ENCODE peak calls at places on chromosomes 13 and 19, in eight cellular contexts. F is cardiac muscle cell, I is heart right ventricle, X is right lobe of liver, W is fibroblast of lung, L is aorta, E is tibial nerve, J is ascending aorta. G is an unnamed sample. For H3K4me1, the result is how much of the 10 kb centered on the place peaks cover.

GRCh38 chr19:35756373-35757230 is at the start of gene HSPB6:
- DNase-seq in E (peak), W (peak), X (peak), J (peak), I (peak), L (peak), F (peak), G (no peak)

GRCh38 chr19:13172335-13173128 is 22.3 kb downstream of the IER2 start:
- DNase-seq in F (peak), E (peak), X (peak), W (peak), I (peak), L (peak), J (peak), G (peak)

GRCh38 chr19:19822148-19822429 is 539 bp upstream of the ZNF506 start:
- DNase-seq in X (no peak), L (no peak), I (no peak), J (no peak), E (no peak), F (no peak), W (no peak), G (no peak)

GRCh38 chr19:18894254-18895037 is 1.5 kb downstream of the CERS1 start:
- DNase-seq in J (no peak), I (no peak), X (no peak), F (peak), W (peak), L (no peak), E (no peak), G (no peak)

GRCh38 chr19:11168568-11168967 is 13.0 kb upstream of the SPC24 start:
- DNase-seq in F (peak), X (no peak), E (no peak), I (no peak), W (peak), J (peak), L (no peak), G (no peak)

GRCh38 chr19:12194827-12195500 is 32.1 kb downstream of the ZNF136 start:
- DNase-seq in F (peak), X (peak), E (peak), I (peak), J (peak), L (peak), W (peak), G (peak)

GRCh38 chr13:105058517-105058916 is 1476.9 kb downstream of the EFNB2 start:
- DNase-seq in X (no peak), F (no peak), W (no peak), L (no peak), I (no peak), J (no peak), E (no peak), G (no peak)

GRCh38 chr13:29954082-29955043 is 103.9 kb upstream of the UBL3 start:
- DNase-seq in W (no peak), F (no peak), E (no peak), I (no peak), L (no peak), J (no peak), X (no peak), G (peak)

GRCh38 chr13:19959141-19959830 is 759 bp downstream of the ZMYM2 start:
- DNase-seq in J (peak), X (peak), I (peak), L (peak), E (peak), F (peak), W (peak), G (peak)

GRCh38 chr13:49366841-49367240 is 77.0 kb downstream of the CAB39L start:
- DNase-seq in F (peak), E (no peak), I (no peak), J (no peak), W (peak), L (no peak), X (no peak), G (no peak)

GRCh38 chr19:1837625-1838105 is 10.6 kb downstream of the REXO1 start:
- DNase-seq in I (no peak), W (no peak), F (peak), X (no peak), L (no peak), E (no peak), J (no peak), G (peak)

GRCh38 chr19:4327877-4328242 is 10.8 kb downstream of the STAP2 start:
- DNase-seq in E (no peak), X (no peak), L (no peak), W (no peak), J (no peak), I (no peak), F (no peak), G (no peak)

GRCh38 chr19:4327252-4327876 is 11.3 kb downstream of the STAP2 start:
- DNase-seq in F (peak), L (peak), W (peak), J (peak), I (peak), X (peak), E (peak), G (peak)

GRCh38 chr19:4326215-4326836 is 12.3 kb downstream of the STAP2 start:
- DNase-seq in E (no peak), W (no peak), F (no peak), J (no peak), I (no peak), L (no peak), X (no peak), G (no peak)

GRCh38 chr19:4328243-4328990 is 10.2 kb downstream of the STAP2 start:
- DNase-seq in F (peak), J (peak), I (peak), W (peak), L (peak), E (peak), X (peak), G (peak)

DNA sequence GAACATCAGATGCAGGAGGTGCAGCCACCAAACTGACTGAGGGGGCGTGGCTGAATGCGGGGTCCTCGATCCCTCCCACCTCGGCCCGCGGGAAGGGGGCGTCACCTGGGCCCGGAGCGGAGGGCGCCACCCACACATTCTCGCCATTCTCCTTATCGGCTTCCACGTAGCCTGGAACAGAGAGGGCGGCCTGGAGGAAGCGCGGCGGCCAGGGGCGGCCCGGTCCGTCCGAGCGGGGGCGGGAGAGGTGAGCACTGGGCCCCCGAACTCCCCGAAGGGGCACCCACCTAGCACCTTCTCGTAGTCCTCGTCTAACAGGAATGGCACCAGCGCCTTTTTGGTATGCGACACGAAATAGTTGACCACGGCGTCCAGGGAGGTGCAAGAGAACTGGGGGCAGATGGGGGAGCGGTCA is 11.8 kb downstream of the STAP2 start:
- DNase-seq in X (no peak), E (no peak), I (no peak), F (no peak), L (no peak), J (no peak), W (no peak), G (no peak)
- H3K4me3 ChIP-seq in X (no peak), E (peak), I (peak), F (no peak), L (no peak), J (peak), W (no peak), G (no peak)

DNA sequence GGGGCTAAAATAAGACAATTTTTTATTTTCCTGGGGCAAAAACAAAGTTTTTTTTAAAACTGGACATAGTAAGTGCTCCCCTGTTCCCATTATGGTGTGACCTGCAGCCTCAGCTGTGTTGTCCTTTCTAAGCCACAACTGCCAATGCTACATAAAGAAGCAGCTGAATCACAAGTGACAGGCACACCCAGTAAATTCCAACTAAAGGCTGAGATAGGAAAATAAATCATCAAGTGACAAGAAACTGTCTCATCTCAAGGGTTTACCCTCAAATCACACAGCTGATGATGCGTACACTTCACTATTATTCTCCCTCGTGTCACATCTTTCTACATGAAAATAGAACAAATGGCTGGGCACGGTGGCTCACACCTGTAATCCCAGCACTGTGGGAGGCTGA is 28.7 kb downstream of the STK24 start:
- DNase-seq in J (no peak), W (no peak), I (no peak), X (no peak), E (no peak), L (no peak), F (no peak), G (no peak)
- H3K4me1 ChIP-seq in J (under half), W (under half), I (half or more), X (under half), E (under half), L (under half), F (under half), G (half or more)

GRCh38 chr19:590396-590745 is 690 bp downstream of the HCN2 start:
- DNase-seq in E (no peak), W (peak), I (no peak), L (no peak), X (no peak), F (peak), J (no peak), G (peak)
- H3K4me3 ChIP-seq in E (no peak), W (no peak), I (peak), L (no peak), X (no peak), F (peak), J (peak), G (no peak)

GRCh38 chr19:48661746-48662145 is 11.1 kb downstream of the NTN5 start:
- DNase-seq in I (no peak), W (no peak), E (no peak), L (no peak), F (no peak), X (no peak), J (no peak), G (no peak)

GRCh38 chr19:48658483-48658882 is 12.5 kb upstream of the CA11 start:
- DNase-seq in E (no peak), W (no peak), J (no peak), L (no peak), X (no peak), F (no peak), I (no peak), G (no peak)

GRCh38 chr19:48663667-48664066 is 9.2 kb downstream of the NTN5 start:
- DNase-seq in L (no peak), F (no peak), W (no peak), X (no peak), J (no peak), I (no peak), E (no peak), G (no peak)

GRCh38 chr19:48659768-48660167 is 13.0 kb downstream of the NTN5 start:
- DNase-seq in L (no peak), F (no peak), E (no peak), J (no peak), X (no peak), I (no peak), W (no peak), G (no peak)

GRCh38 chr19:48660854-48661731 is 11.7 kb downstream of the NTN5 start:
- DNase-seq in X (peak), W (peak), I (peak), F (peak), L (peak), E (peak), J (peak), G (peak)
- H3K4me1 ChIP-seq in X (under half), W (under half), I (under half), F (under half), L (under half), E (under half), J (under half), G (under half)

DNA sequence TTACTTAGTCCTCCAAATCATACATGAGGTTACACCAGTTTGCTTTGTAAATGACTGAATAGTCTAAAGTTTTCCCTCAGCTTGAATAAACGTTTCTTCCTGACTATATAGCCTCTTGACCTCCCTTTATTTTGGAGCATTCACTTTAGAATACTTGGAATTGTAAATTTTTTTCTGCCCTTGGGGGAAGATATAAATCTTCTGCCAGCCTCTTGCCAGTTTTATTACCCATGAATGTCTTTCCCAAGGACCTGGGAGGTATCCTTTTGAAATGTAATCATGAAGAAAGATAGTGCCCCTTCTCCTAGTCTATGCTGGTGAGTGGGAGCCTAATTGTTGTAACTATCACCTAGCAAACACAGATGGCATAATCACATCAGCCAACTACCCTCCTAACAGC is 2033.9 kb upstream of the PCDH20 start:
- DNase-seq in L (no peak), W (no peak), J (no peak), I (no peak), F (no peak), E (no peak), X (no peak), G (no peak)
- H3K4me3 ChIP-seq in L (no peak), W (no peak), J (no peak), I (no peak), F (no peak), E (no peak), X (no peak), G (no peak)

G was measured in CD4-positive, alpha-beta memory T cell.